ENCODE peak calls at places on chromosomes 16 and 17, in seven cellular contexts. T is naive thymus-derived CD4-positive, alpha-beta T cell; P is transverse colon; J is hepatocyte; W is effector memory CD4-positive, alpha-beta T cell; U is heart right ventricle; Z is neural progenitor cell. V is an unnamed sample. For H3K4me1 and H3K36me3, the result is how much of the 10 kb centered on the place peaks cover.

GRCh38 chr17:7250655-7251329 is 742 bp downstream of the CTDNEP1 start:
- DNase-seq in T (no peak), P (peak), J (peak), W (no peak), U (no peak), Z (peak), V (no peak)

GRCh38 chr16:58378401-58378800 is 13.9 kb upstream of the GINS3 start:
- DNase-seq in T (no peak), P (no peak), J (no peak), W (no peak), U (no peak), Z (no peak), V (no peak)

GRCh38 chr17:17110520-17110919 is 68.3 kb downstream of the MPRIP start:
- DNase-seq in T (no peak), P (no peak), J (no peak), W (no peak), U (no peak), Z (no peak), V (no peak)

GRCh38 chr17:58310511-58311428 is 17.8 kb downstream of the TSPOAP1 start:
- DNase-seq in T (no peak), P (no peak), J (no peak), W (no peak), U (no peak), Z (no peak), V (no peak)

GRCh38 chr17:82302498-82302963 is 14.9 kb downstream of the CD7 start:
- DNase-seq in T (no peak), P (no peak), J (no peak), W (no peak), U (no peak), Z (no peak), V (no peak)

GRCh38 chr16:11032922-11033291 is 88.5 kb downstream of the CLEC16A start:
- DNase-seq in T (no peak), P (peak), J (peak), W (no peak), U (peak), Z (peak), V (no peak)

GRCh38 chr16:22141746-22142145 is 20.6 kb upstream of the SDR42E2 start:
- DNase-seq in T (no peak), P (no peak), J (no peak), W (no peak), U (no peak), Z (peak), V (no peak)

GRCh38 chr16:57145046-57145963 is 40.5 kb downstream of the PSME3IP1 start:
- DNase-seq in T (no peak), P (no peak), J (no peak), W (no peak), U (no peak), Z (no peak), V (no peak)

GRCh38 chr17:46035112-46035818 is 36.2 kb downstream of the STH start:
- DNase-seq in T (no peak), P (no peak), J (no peak), W (peak), U (no peak), Z (no peak), V (no peak)

GRCh38 chr16:70250748-70251650 is 741 bp downstream of the EXOSC6 start:
- DNase-seq in T (no peak), P (peak), J (peak), W (peak), U (no peak), Z (peak), V (peak)

GRCh38 chr17:72463287-72464102 is 342.7 kb downstream of the SOX9 start:
- DNase-seq in T (no peak), P (no peak), J (no peak), W (no peak), U (no peak), Z (no peak), V (no peak)

GRCh38 chr17:2122641-2123302 is 67.9 kb downstream of the HIC1 start:
- DNase-seq in T (no peak), P (peak), J (peak), W (no peak), U (peak), Z (peak), V (no peak)

GRCh38 chr16:78503501-78504110 is 404.2 kb downstream of the WWOX start:
- DNase-seq in T (peak), P (peak), J (peak), W (peak), U (peak), Z (peak), V (no peak)

GRCh38 chr16:10888320-10888937 is 11.4 kb downstream of the CIITA start:
- DNase-seq in T (no peak), P (no peak), J (no peak), W (no peak), U (no peak), Z (no peak), V (no peak)

GRCh38 chr17:66925811-66926500 is 38.6 kb upstream of the CACNG4 start:
- DNase-seq in T (no peak), P (no peak), J (no peak), W (no peak), U (no peak), Z (peak), V (no peak)

GRCh38 chr16:79171504-79172240 is 428.9 kb downstream of the MAF start:
- DNase-seq in T (no peak), P (no peak), J (no peak), W (no peak), U (no peak), Z (no peak), V (no peak)

GRCh38 chr16:75062135-75062943 is 54.2 kb downstream of the LDHD start:
- DNase-seq in T (no peak), P (no peak), J (no peak), W (no peak), U (peak), Z (no peak), V (no peak)

GRCh38 chr17:50331085-50331791 is 14.7 kb upstream of the XYLT2 start:
- DNase-seq in T (no peak), P (no peak), J (no peak), W (no peak), U (no peak), Z (no peak), V (no peak)

GRCh38 chr17:58121925-58122324 is 26.3 kb upstream of the OR4D1 start:
- DNase-seq in T (peak), P (no peak), J (peak), W (peak), U (no peak), Z (peak), V (peak)

GRCh38 chr17:69320908-69321238 is 6.1 kb downstream of the ABCA5 start:
- DNase-seq in T (no peak), P (no peak), J (no peak), W (no peak), U (no peak), Z (no peak), V (no peak)

GRCh38 chr16:19179890-19180490 is 11.9 kb downstream of the SYT17 start:
- DNase-seq in T (no peak), P (peak), J (peak), W (no peak), U (peak), Z (peak), V (peak)

GRCh38 chr17:27807567-27808470 is 7.5 kb upstream of the NOS2 start:
- DNase-seq in T (peak), P (peak), J (peak), W (peak), U (peak), Z (no peak), V (no peak)

GRCh38 chr16:85659805-85660511 is 28.8 kb downstream of the GINS2 start:
- DNase-seq in T (peak), P (peak), J (peak), W (peak), U (peak), Z (peak), V (peak)

GRCh38 chr17:44308865-44309264 is 464 bp downstream of the RUNDC3A start:
- DNase-seq in T (no peak), P (no peak), J (no peak), W (no peak), U (no peak), Z (no peak), V (no peak)

GRCh38 chr17:48010193-48010592 is 27.4 kb downstream of the COPZ2 start:
- DNase-seq in T (no peak), P (no peak), J (no peak), W (no peak), U (no peak), Z (no peak), V (no peak)

GRCh38 chr17:75124041-75124818 is 7.3 kb downstream of the NT5C start:
- DNase-seq in T (no peak), P (peak), J (peak), W (peak), U (peak), Z (no peak), V (no peak)

GRCh38 chr17:58606934-58607333 is 84.9 kb downstream of the TEX14 start:
- DNase-seq in T (no peak), P (no peak), J (no peak), W (no peak), U (no peak), Z (no peak), V (no peak)

GRCh38 chr16:427295-427694 is 1.8 kb downstream of the RAB11FIP3 start:
- DNase-seq in T (no peak), P (no peak), J (no peak), W (no peak), U (no peak), Z (no peak), V (no peak)

GRCh38 chr16:77962689-77963088 is 59.7 kb upstream of the CLEC3A start:
- DNase-seq in T (no peak), P (no peak), J (no peak), W (no peak), U (no peak), Z (no peak), V (no peak)

GRCh38 chr16:627458-628239 is 3.1 kb upstream of the WFIKKN1 start:
- DNase-seq in T (no peak), P (no peak), J (peak), W (no peak), U (no peak), Z (no peak), V (no peak)

GRCh38 chr16:87384162-87384999 is 805 bp upstream of the FBXO31 start:
- DNase-seq in T (no peak), P (peak), J (peak), W (no peak), U (no peak), Z (no peak), V (peak)

GRCh38 chr17:489758-490329 is 137.2 kb upstream of the RPH3AL start:
- DNase-seq in T (peak), P (peak), J (peak), W (peak), U (peak), Z (peak), V (peak)

GRCh38 chr17:29640413-29640812 is 17.7 kb upstream of the CORO6 start:
- DNase-seq in T (no peak), P (no peak), J (no peak), W (no peak), U (peak), Z (no peak), V (no peak)

GRCh38 chr16:86215233-86215978 is 294.9 kb upstream of the FOXF1 start:
- DNase-seq in T (no peak), P (no peak), J (no peak), W (no peak), U (no peak), Z (no peak), V (no peak)

GRCh38 chr17:38353668-38354067 is 2.0 kb downstream of the SOCS7 start:
- DNase-seq in T (no peak), P (no peak), J (no peak), W (no peak), U (no peak), Z (no peak), V (no peak)
- H3K4me3 ChIP-seq in T (peak), P (peak), J (no peak), W (no peak), U (peak), Z (peak), V (peak)

GRCh38 chr16:89426736-89427525 is 63.4 kb downstream of the ANKRD11 start:
- DNase-seq in T (no peak), P (no peak), J (no peak), W (no peak), U (no peak), Z (no peak), V (no peak)

GRCh38 chr16:89423709-89424260 is 66.6 kb downstream of the ANKRD11 start:
- DNase-seq in T (no peak), P (no peak), J (no peak), W (no peak), U (no peak), Z (no peak), V (no peak)

GRCh38 chr16:89422527-89422904 is 67.8 kb downstream of the ANKRD11 start:
- DNase-seq in T (no peak), P (no peak), J (no peak), W (no peak), U (peak), Z (no peak), V (no peak)

GRCh38 chr16:89422905-89423630 is 67.3 kb downstream of the ANKRD11 start:
- DNase-seq in T (no peak), P (no peak), J (peak), W (no peak), U (no peak), Z (no peak), V (no peak)

GRCh38 chr16:89425523-89425922 is 64.8 kb downstream of the ANKRD11 start:
- DNase-seq in T (no peak), P (no peak), J (no peak), W (no peak), U (no peak), Z (no peak), V (no peak)
- H3K4me1 ChIP-seq in T (under half), P (under half), J (under half), W (under half), U (under half), Z (under half), V (under half)

GRCh38 chr17:39719563-39719962 is 10.8 kb downstream of the MIEN1 start:
- DNase-seq in T (no peak), P (peak), J (no peak), W (no peak), U (no peak), Z (no peak), V (no peak)
- H3K36me3 ChIP-seq in T (under half), P (under half), J (under half), W (under half), U (under half), Z (under half), V (under half)

DNA sequence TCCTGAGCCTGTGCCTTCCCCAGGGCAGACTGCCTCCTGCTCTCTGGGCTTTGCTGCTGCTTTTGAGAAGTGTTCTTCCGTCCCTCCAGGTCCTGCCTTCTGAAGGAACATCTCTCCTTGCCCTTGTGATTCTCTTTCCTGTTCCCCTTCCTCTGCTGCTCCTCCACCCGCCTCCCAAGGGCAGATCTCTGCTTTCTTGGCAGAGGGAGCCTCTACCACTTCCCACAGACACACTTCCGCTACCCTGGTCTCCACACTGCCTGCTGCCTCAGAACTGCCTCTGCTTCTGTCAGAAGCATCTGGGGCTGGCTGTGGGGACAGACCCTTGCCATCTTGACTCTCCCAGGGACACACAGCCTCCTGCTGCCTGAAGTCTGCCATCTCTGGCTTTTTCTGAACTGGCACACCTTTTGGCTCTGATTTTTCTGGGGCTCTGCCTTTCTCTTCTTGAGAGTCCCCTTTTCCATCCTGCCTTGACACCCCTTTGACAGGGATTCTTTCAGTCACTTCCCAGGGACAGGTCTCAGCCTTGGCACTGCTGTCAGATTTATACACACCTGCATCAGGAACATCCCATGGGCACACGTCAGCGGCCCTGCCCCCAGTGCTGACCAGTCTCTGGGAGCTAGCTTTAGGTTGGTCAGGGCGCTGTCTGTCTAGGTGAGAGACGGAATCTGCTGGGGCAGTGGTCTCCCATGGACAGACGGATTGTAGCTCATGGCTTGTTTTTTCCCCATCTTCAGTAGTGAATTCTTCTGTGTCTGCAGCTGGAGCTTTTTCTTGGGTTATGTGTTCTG is 16.6 kb downstream of the GPR179 start:
- DNase-seq in T (no peak), P (no peak), J (peak), W (no peak), U (peak), Z (no peak), V (no peak)
- H3K4me3 ChIP-seq in T (no peak), P (no peak), J (no peak), W (no peak), U (no peak), Z (no peak), V (no peak)

DNA sequence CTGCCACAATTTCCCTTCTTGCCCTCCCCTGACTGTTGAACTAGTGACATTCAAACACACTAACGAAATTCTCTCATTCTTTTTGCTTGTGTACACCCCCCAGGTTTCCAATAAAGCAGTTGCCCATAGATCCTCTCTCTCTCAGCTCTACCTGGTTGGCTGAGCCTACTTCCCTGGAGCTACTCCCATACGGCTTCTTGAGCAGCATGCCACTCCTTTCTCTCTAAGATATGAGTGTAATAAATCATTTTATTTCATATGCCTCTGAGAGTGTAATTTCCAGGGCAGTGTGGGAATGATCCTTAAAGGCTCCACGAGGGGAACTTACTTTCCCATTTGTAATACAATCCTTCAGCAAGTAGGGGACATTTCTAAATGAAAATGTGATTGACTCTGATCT is 1194.1 kb upstream of the CDH8 start:
- DNase-seq in T (no peak), P (no peak), J (no peak), W (no peak), U (no peak), Z (no peak), V (no peak)
- H3K4me1 ChIP-seq in T (under half), P (under half), J (under half), W (under half), U (under half), Z (under half), V (under half)